ENCODE peak calls at places on chromosomes 3 and 15, in eight cellular contexts. K is nephron progenitor cell, X is BJ, G is stomach, C is body of pancreas, P is left ventricle myocardium inferior, H is astrocyte, M is WTC11. D is an unnamed sample.

GRCh38 chr3:13584427-13584891 is 35.5 kb downstream of the FBLN2 start:
- DNase-seq in H (no peak), X (no peak), C (no peak), K (no peak), P (no peak), G (no peak), M (peak; percentile 9), D (no peak)

GRCh38 chr3:195071916-195072820 is 198.8 kb downstream of the XXYLT1 start:
- DNase-seq in P (no peak), X (no peak), K (no peak), H (no peak), C (peak; percentile 6), M (no peak), G (peak; percentile 25), D (no peak)

GRCh38 chr3:125024817-125025216 is 31.0 kb downstream of the HEG1 start:
- DNase-seq in H (peak; percentile 44), K (no peak), X (no peak), G (peak; percentile 57), C (peak; percentile 31), P (peak; percentile 48), M (no peak), D (no peak)

GRCh38 chr3:77939726-77940125 is 899.8 kb downstream of the ROBO2 start:
- DNase-seq in K (no peak), M (no peak), H (peak; percentile 73), X (peak; percentile 9), P (no peak), C (no peak), G (no peak), D (no peak)

GRCh38 chr3:140341817-140342403 is 336.0 kb upstream of the TRIM42 start:
- DNase-seq in G (no peak), C (no peak), K (no peak), H (no peak), M (peak; percentile 41), X (no peak), P (no peak), D (no peak)

GRCh38 chr3:185175370-185175987 is 22.6 kb upstream of the C3orf70 start:
- DNase-seq in M (peak; percentile 38), H (no peak), G (peak; percentile 32), X (no peak), P (peak; percentile 73), K (peak; percentile 49), C (no peak), D (no peak)

GRCh38 chr3:191809326-191809949 is 348.5 kb downstream of the PYDC2 start:
- DNase-seq in X (no peak), K (no peak), M (peak; percentile 49), C (no peak), G (no peak), H (no peak), P (no peak), D (no peak)

GRCh38 chr3:15899438-15899837 is 101.7 kb upstream of the ANKRD28 start:
- DNase-seq in H (peak; percentile 98), P (no peak), M (no peak), K (no peak), X (no peak), C (no peak), G (no peak), D (no peak)

GRCh38 chr3:72044231-72044935 is 259.4 kb upstream of the PROK2 start:
- DNase-seq in C (no peak), M (no peak), H (peak; percentile 31), X (peak; percentile 18), G (no peak), P (no peak), K (no peak), D (no peak)

GRCh38 chr15:45784656-45785055 is 149.8 kb downstream of the SQOR start:
- DNase-seq in H (no peak), P (no peak), G (no peak), X (no peak), C (peak; percentile 17), M (no peak), K (no peak), D (no peak)

GRCh38 chr3:71389911-71390573 is 193.5 kb downstream of the FOXP1 start:
- DNase-seq in K (no peak), X (no peak), M (no peak), P (peak; percentile 36), G (peak; percentile 74), C (peak; percentile 80), H (peak; percentile 85), D (no peak)

GRCh38 chr3:45582407-45582806 is 12.1 kb upstream of the LIMD1 start:
- DNase-seq in P (no peak), C (no peak), G (no peak), H (peak; percentile 79), K (no peak), X (no peak), M (no peak), D (no peak)

GRCh38 chr3:150149651-150150051 is 179.0 kb upstream of the PFN2 start:
- DNase-seq in X (peak; percentile 66), M (no peak), P (no peak), K (no peak), C (no peak), H (peak; percentile 82), G (no peak), D (no peak)

GRCh38 chr3:30604091-30604490 is 2.3 kb upstream of the TGFBR2 start:
- DNase-seq in C (no peak), X (no peak), K (no peak), M (no peak), P (no peak), G (no peak), H (no peak), D (no peak)

GRCh38 chr3:123611077-123611476 is 26.2 kb upstream of the HACD2 start:
- DNase-seq in X (no peak), C (no peak), H (no peak), P (no peak), G (no peak), M (no peak), K (no peak), D (no peak)

GRCh38 chr3:133835961-133836360 is 30.3 kb downstream of the SRPRB start:
- DNase-seq in X (no peak), G (no peak), P (no peak), K (no peak), C (no peak), H (no peak), M (no peak), D (peak; percentile 40)

GRCh38 chr3:128307781-128308469 is 154.6 kb downstream of the EEFSEC start:
- DNase-seq in G (no peak), C (no peak), K (no peak), X (no peak), P (no peak), H (no peak), M (no peak), D (no peak)

GRCh38 chr3:39485547-39485946 is 18.1 kb downstream of the MOBP start:
- DNase-seq in H (no peak), P (no peak), M (no peak), C (no peak), G (no peak), X (no peak), K (no peak), D (no peak)

GRCh38 chr3:177607596-177607995 is 410.3 kb upstream of the TBL1XR1 start:
- DNase-seq in X (no peak), H (no peak), K (no peak), G (no peak), C (no peak), M (no peak), P (no peak), D (no peak)

GRCh38 chr3:73740041-73740440 is 115.3 kb upstream of the PDZRN3 start:
- DNase-seq in M (no peak), C (no peak), P (no peak), K (no peak), H (peak; percentile 83), G (no peak), X (no peak), D (no peak)

GRCh38 chr15:66803182-66803729 is 101.2 kb downstream of the SMAD6 start:
- DNase-seq in K (peak; percentile 78), C (peak; percentile 96), X (peak; percentile 91), M (peak; percentile 58), P (peak; percentile 81), G (peak; percentile 94), H (peak; percentile 97), D (peak; percentile 88)

GRCh38 chr3:176046717-176047116 is 1150.6 kb downstream of the TBL1XR1 start:
- DNase-seq in G (no peak), P (no peak), C (no peak), M (no peak), H (no peak), K (no peak), X (no peak), D (no peak)

DNA sequence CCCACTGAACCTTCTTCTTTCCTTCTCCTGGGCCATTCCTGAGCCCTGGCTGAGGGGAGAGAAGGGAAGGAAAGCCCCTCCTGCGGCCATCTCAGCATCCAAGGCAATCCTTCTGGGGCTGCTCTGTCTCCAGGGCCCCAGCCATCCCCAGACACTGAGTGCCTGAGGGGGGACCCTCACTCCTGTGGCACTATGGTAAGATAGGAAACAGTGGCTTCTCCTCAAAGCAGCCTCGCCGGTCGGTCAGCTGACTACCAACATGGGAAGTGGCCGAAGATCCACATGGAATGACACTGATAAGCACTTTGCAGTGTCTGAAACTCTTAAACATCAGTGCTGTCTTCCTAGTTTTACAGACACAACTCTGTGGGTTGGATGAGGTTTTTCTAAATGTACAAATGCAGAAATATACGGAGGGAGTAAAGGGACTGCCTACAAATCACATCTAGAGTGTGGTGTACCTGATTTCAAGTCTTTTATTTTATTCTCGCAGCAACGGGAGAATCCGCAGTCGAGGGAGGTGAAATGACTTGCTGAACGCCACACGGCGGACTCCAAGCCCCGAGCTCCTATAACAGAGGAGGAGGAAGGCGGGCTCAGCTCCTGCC is 973 bp upstream of the ITPKA start:
- DNase-seq in M (no peak), G (no peak), P (no peak), X (no peak), H (no peak), K (no peak), C (no peak), D (no peak)
- TF ChIP-seq CTCF in M (no peak), G (no peak), P (no peak), X (no peak), H (no peak), K (no peak), C (no peak), D (no peak)

GRCh38 chr3:155179966-155180757 is 100.0 kb downstream of the MME start:
- DNase-seq in G (no peak), K (no peak), X (no peak), M (no peak), H (no peak), C (no peak), P (no peak), D (no peak)
- TF ChIP-seq CTCF in G (no peak), K (no peak), X (no peak), M (no peak), H (no peak), C (no peak), P (no peak), D (no peak)

GRCh38 chr3:171328419-171329082 is 131.7 kb downstream of the TNIK start:
- DNase-seq in M (peak; percentile 22), X (no peak), G (peak; percentile 48), H (no peak), C (peak; percentile 24), K (no peak), P (no peak), D (no peak)
- TF ChIP-seq CTCF in M (peak; percentile 18), X (peak; percentile 13), G (no peak), H (no peak), C (no peak), K (no peak), P (no peak), D (peak; percentile 19)

GRCh38 chr15:49901867-49902775 is 216.9 kb downstream of the ATP8B4 start:
- DNase-seq in M (no peak), C (no peak), X (no peak), H (peak; percentile 32), P (no peak), G (no peak), K (no peak), D (no peak)
- TF ChIP-seq CTCF in M (no peak), C (no peak), X (peak; percentile 43), H (peak; percentile 37), P (peak; percentile 29), G (no peak), K (no peak), D (peak; percentile 28)